ENCODE peak calls at places on chromosome 20, in ten cellular contexts. C is MCF 10A; S is HEK293T; V is natural killer cell; R is GM03348; O is stimulated activated CD8-positive, alpha-beta memory T cell treated with anti-CD3 and anti-CD28 coated beads, Interleukin-2, amount 100 ng/mL, for 1 hour; D is OCI-LY7; G is hypothalamus; F is activated B cell treated with CpG ODN at 0.5 μM for 24 hours; T is NCI-H1092 treated with DMSO at 0.1 percent for 48 hours. N is an unnamed sample.

GRCh38 chr20:19858972-19859371 is 100.9 kb downstream of the RIN2 start:
- DNase-seq in V (no peak), F (no peak), S (no peak), C (peak; percentile 48), T (no peak), R (peak; percentile 44), O (no peak), D (no peak), G (no peak), N (no peak)

GRCh38 chr20:41030536-41031242 is 2.1 kb downstream of the TOP1 start:
- DNase-seq in T (no peak), S (no peak), C (peak; percentile 75), O (no peak), R (peak; percentile 31), F (no peak), V (no peak), D (no peak), G (no peak), N (no peak)

GRCh38 chr20:25372584-25373336 is 17.9 kb downstream of the ABHD12 start:
- DNase-seq in S (no peak), O (no peak), G (no peak), F (no peak), R (peak; percentile 29), D (no peak), T (no peak), V (no peak), C (peak; percentile 68), N (no peak)

GRCh38 chr20:20085812-20086211 is 33.5 kb downstream of the CFAP61 start:
- DNase-seq in T (no peak), D (no peak), F (no peak), O (no peak), R (no peak), V (no peak), S (no peak), G (no peak), C (peak; percentile 72), N (no peak)

GRCh38 chr20:46112430-46113020 is 5.6 kb upstream of the CD40 start:
- DNase-seq in G (no peak), C (no peak), D (no peak), R (no peak), T (no peak), S (no peak), O (no peak), F (no peak), V (no peak), N (no peak)

GRCh38 chr20:1568166-1568490 is 10.6 kb upstream of the SIRPD start:
- DNase-seq in S (no peak), D (no peak), V (no peak), C (no peak), T (no peak), R (peak; percentile 4), G (no peak), O (no peak), F (no peak), N (no peak)

GRCh38 chr20:10060223-10060622 is 25.4 kb downstream of the ANKEF1 start:
- DNase-seq in R (no peak), F (no peak), G (no peak), C (no peak), S (no peak), D (peak; percentile 71), T (peak; percentile 85), O (no peak), V (no peak), N (no peak)

GRCh38 chr20:46832555-46832954 is 62.1 kb upstream of the EYA2 start:
- DNase-seq in D (no peak), G (no peak), F (no peak), O (no peak), C (no peak), S (no peak), R (no peak), T (no peak), V (no peak), N (no peak)

GRCh38 chr20:63044605-63045004 is 37.8 kb upstream of the BHLHE23 start:
- DNase-seq in V (no peak), O (no peak), T (no peak), S (no peak), C (no peak), F (no peak), R (no peak), D (no peak), G (no peak), N (no peak)

GRCh38 chr20:25389381-25389857 is 1.2 kb downstream of the ABHD12 start:
- DNase-seq in G (no peak), S (peak; percentile 15), F (no peak), D (no peak), V (no peak), O (no peak), C (peak; percentile 36), T (peak; percentile 45), R (peak; percentile 54), N (no peak)

GRCh38 chr20:5674176-5674660 is 76.0 kb upstream of the SHLD1 start:
- DNase-seq in G (no peak), C (peak; percentile 73), R (no peak), S (no peak), T (no peak), F (no peak), V (no peak), O (no peak), D (peak; percentile 94), N (no peak)

GRCh38 chr20:52083627-52084232 is 107.8 kb downstream of the ZFP64 start:
- DNase-seq in D (peak; percentile 64), R (peak; percentile 85), S (peak; percentile 46), O (no peak), V (peak; percentile 43), G (no peak), F (no peak), C (peak; percentile 75), T (peak; percentile 11), N (peak; percentile 66)

GRCh38 chr20:2507875-2508630 is 662 bp downstream of the ZNF343 start:
- DNase-seq in D (peak; percentile 4), V (no peak), T (no peak), R (peak; percentile 68), S (peak; percentile 17), O (no peak), F (no peak), G (no peak), C (peak; percentile 4), N (peak; percentile 70)

GRCh38 chr20:40606660-40607059 is 82.4 kb downstream of the MAFB start:
- DNase-seq in D (no peak), V (no peak), O (no peak), F (no peak), T (no peak), S (no peak), C (no peak), R (no peak), G (no peak), N (no peak)

GRCh38 chr20:43919686-43920403 is 5.2 kb downstream of the TOX2 start:
- DNase-seq in V (no peak), S (no peak), O (no peak), T (peak; percentile 40), D (no peak), F (no peak), R (no peak), C (no peak), G (no peak), N (no peak)

GRCh38 chr20:49381558-49382493 is 100.6 kb downstream of the KCNB1 start:
- DNase-seq in T (peak; percentile 85), R (peak; percentile 54), O (no peak), G (peak; percentile 15), C (peak; percentile 96), D (no peak), F (no peak), S (no peak), V (no peak), N (peak; percentile 96)

GRCh38 chr20:10671221-10671849 is 2.5 kb downstream of the JAG1 start:
- DNase-seq in R (peak; percentile 87), O (no peak), V (peak; percentile 47), S (no peak), F (no peak), D (peak; percentile 28), G (peak; percentile 66), T (peak; percentile 61), C (peak; percentile 98), N (peak; percentile 97)

GRCh38 chr20:25669826-25670422 is 26.7 kb downstream of the ZNF337 start:
- DNase-seq in G (no peak), D (peak; percentile 6), S (peak; percentile 30), T (no peak), F (no peak), C (peak; percentile 82), V (no peak), O (no peak), R (peak; percentile 82), N (no peak)

GRCh38 chr20:32602273-32602672 is 17.1 kb upstream of the NOL4L start:
- DNase-seq in F (no peak), R (no peak), S (no peak), V (no peak), D (no peak), G (no peak), T (no peak), C (no peak), O (no peak), N (no peak)

GRCh38 chr20:17614812-17615644 is 45.2 kb downstream of the DSTN start:
- DNase-seq in S (no peak), O (no peak), C (no peak), R (no peak), D (no peak), F (no peak), G (no peak), V (no peak), T (no peak), N (peak; percentile 75)

GRCh38 chr20:50583422-50584150 is 73.4 kb downstream of the PTPN1 start:
- DNase-seq in S (no peak), C (no peak), G (no peak), V (no peak), O (no peak), D (no peak), F (no peak), R (no peak), T (no peak), N (no peak)

GRCh38 chr20:31972481-31973386 is 4.8 kb downstream of the XKR7 start:
- DNase-seq in V (no peak), O (no peak), F (no peak), D (no peak), S (no peak), C (no peak), T (no peak), G (no peak), R (no peak), N (no peak)

GRCh38 chr20:62887860-62888239 is 26.2 kb upstream of the TCFL5 start:
- DNase-seq in D (no peak), G (no peak), O (no peak), F (no peak), R (no peak), T (no peak), V (no peak), S (no peak), C (no peak), N (no peak)

GRCh38 chr20:10433014-10433622 is 904 bp downstream of the MKKS start:
- DNase-seq in R (no peak), G (no peak), C (no peak), T (no peak), V (no peak), F (no peak), S (no peak), D (no peak), O (no peak), N (no peak)

GRCh38 chr20:21511485-21511849 is 2.4 kb downstream of the NKX2-2 start:
- DNase-seq in O (no peak), G (no peak), C (no peak), V (no peak), D (no peak), R (no peak), T (no peak), S (no peak), F (no peak), N (no peak)

GRCh38 chr20:63521602-63522001 is 1.0 kb downstream of the PPDPF start:
- DNase-seq in G (no peak), R (no peak), O (no peak), C (no peak), D (no peak), V (no peak), T (no peak), S (no peak), F (no peak), N (no peak)

GRCh38 chr20:51190783-51191180 is 167.9 kb upstream of the KCNG1 start:
- DNase-seq in O (no peak), C (no peak), F (no peak), G (no peak), D (no peak), S (no peak), T (no peak), V (no peak), R (no peak), N (no peak)

GRCh38 chr20:32203556-32204484 is 3.7 kb downstream of the PLAGL2 start:
- DNase-seq in F (no peak), C (peak; percentile 66), S (no peak), T (no peak), D (no peak), R (no peak), O (no peak), G (no peak), V (no peak), N (no peak)

N was measured in sigmoid colon.